ENCODE peak calls at places on chromosomes 3 and 15, in five cellular contexts. V, X, B, F and S are unnamed samples.

GRCh38 chr15:39610665-39611064 is 29.8 kb downstream of the THBS1 start:
- DNase-seq in V (no peak), X (no peak), B (no peak), F (no peak), S (no peak)

GRCh38 chr15:89088605-89089315 is 504 bp downstream of the ABHD2 start:
- DNase-seq in V (no peak), X (peak), B (peak), F (no peak), S (peak)

GRCh38 chr15:85530079-85530478 is 149.7 kb downstream of the AKAP13 start:
- DNase-seq in V (no peak), X (no peak), B (no peak), F (no peak), S (no peak)

GRCh38 chr15:45958924-45959323 is 324.1 kb downstream of the SQOR start:
- DNase-seq in V (no peak), X (no peak), B (no peak), F (no peak), S (no peak)

GRCh38 chr15:73366766-73367623 is 1.8 kb downstream of the HCN4 start:
- DNase-seq in V (no peak), X (no peak), B (no peak), F (no peak), S (no peak)

GRCh38 chr3:152348436-152349177 is 79.9 kb downstream of the MBNL1 start:
- DNase-seq in V (no peak), X (no peak), B (no peak), F (no peak), S (no peak)

GRCh38 chr3:99757948-99758347 is 59.7 kb upstream of the CMSS1 start:
- DNase-seq in V (no peak), X (no peak), B (no peak), F (no peak), S (no peak)

GRCh38 chr3:173548261-173548660 is 150.7 kb downstream of the NLGN1 start:
- DNase-seq in V (no peak), X (no peak), B (no peak), F (no peak), S (no peak)

GRCh38 chr3:144029769-144030168 is 58.1 kb downstream of the DIPK2A start:
- DNase-seq in V (no peak), X (no peak), B (no peak), F (no peak), S (no peak)

GRCh38 chr3:194333981-194334320 is 17.2 kb downstream of the CPN2 start:
- DNase-seq in V (no peak), X (no peak), B (no peak), F (no peak), S (no peak)

GRCh38 chr3:37741644-37742043 is 120.0 kb upstream of the CTDSPL start:
- DNase-seq in V (peak), X (no peak), B (peak), F (no peak), S (peak)

GRCh38 chr15:76336254-76337046 is at the start of gene ISL2:
- DNase-seq in V (peak), X (no peak), B (peak), F (no peak), S (peak)

GRCh38 chr3:50365080-50365841 is 5.9 kb upstream of the TMEM115 start:
- DNase-seq in V (peak), X (peak), B (peak), F (peak), S (peak)